ENCODE peak calls at places on chromosomes 16 and 17, in six cellular contexts. S is left lung, N is right lobe of liver, W is heart left ventricle, P is Panc1, E is GM12878. Q is an unnamed sample. For H3K36me3 and H3K27me3, the result is how much of the 10 kb centered on the place peaks cover.

GRCh38 chr17:17020821-17021193 is 21.4 kb upstream of the MPRIP start:
- ATAC-seq in E (no peak), N (no peak), S (no peak), P (no peak), W (no peak), Q (no peak)

GRCh38 chr16:10967981-10968380 is 23.6 kb downstream of the CLEC16A start:
- ATAC-seq in W (peak), N (no peak), E (no peak), S (no peak), P (no peak), Q (no peak)

GRCh38 chr17:68346448-68346847 is 55.2 kb downstream of the ARSG start:
- ATAC-seq in E (peak), W (no peak), P (no peak), S (peak), N (peak), Q (no peak)

GRCh38 chr16:30437511-30438046 is 7.7 kb upstream of the DCTPP1 start:
- ATAC-seq in S (peak), P (peak), N (peak), W (no peak), E (no peak), Q (no peak)

GRCh38 chr17:64413505-64413904 is 22.8 kb upstream of the PECAM1 start:
- ATAC-seq in W (no peak), P (no peak), E (peak), N (peak), S (peak), Q (no peak)

GRCh38 chr16:14399397-14400284 is 230.4 kb downstream of the PARN start:
- ATAC-seq in S (peak), N (peak), W (peak), E (peak), P (peak), Q (peak)

GRCh38 chr17:15965510-15965909 is 20.6 kb downstream of the ADORA2B start:
- ATAC-seq in W (no peak), P (no peak), E (peak), N (no peak), S (no peak), Q (no peak)

GRCh38 chr17:64635647-64636305 is 26.3 kb downstream of the SMURF2 start:
- ATAC-seq in E (peak), W (no peak), S (peak), P (no peak), N (no peak), Q (no peak)

GRCh38 chr17:33225509-33225908 is 67.6 kb downstream of the ASIC2 start:
- ATAC-seq in P (peak), N (peak), W (no peak), E (no peak), S (no peak), Q (no peak)

GRCh38 chr16:73275448-73275847 is 227.5 kb upstream of the ZFHX3 start:
- ATAC-seq in S (no peak), P (no peak), E (no peak), W (no peak), N (no peak), Q (no peak)

GRCh38 chr16:53052519-53053501 is at the start of gene CHD9NB:
- ATAC-seq in P (peak), N (peak), S (peak), W (no peak), E (peak), Q (peak)

GRCh38 chr17:78883090-78883532 is 19.9 kb downstream of the CEP295NL start:
- ATAC-seq in E (peak), N (peak), W (peak), P (peak), S (peak), Q (peak)

GRCh38 chr16:49821156-49821555 is 34.8 kb downstream of the ZNF423 start:
- ATAC-seq in E (no peak), W (no peak), P (no peak), N (no peak), S (no peak), Q (no peak)

GRCh38 chr16:53882310-53882709 is 178.4 kb downstream of the FTO start:
- ATAC-seq in E (no peak), S (no peak), W (no peak), N (no peak), P (no peak), Q (no peak)

GRCh38 chr16:29700253-29700987 is 21.4 kb downstream of the QPRT start:
- ATAC-seq in S (peak), P (peak), E (peak), W (peak), N (peak), Q (peak)

GRCh38 chr16:50742521-50743150 is 750 bp downstream of the CYLD start:
- ATAC-seq in N (peak), W (no peak), S (no peak), P (no peak), E (peak), Q (no peak)

GRCh38 chr17:1271020-1271423 is 778 bp downstream of the BHLHA9 start:
- ATAC-seq in W (no peak), S (no peak), E (no peak), N (no peak), P (no peak), Q (no peak)

GRCh38 chr16:14669776-14670175 is 24.3 kb downstream of the PLA2G10 start:
- ATAC-seq in W (no peak), N (peak), P (peak), S (peak), E (no peak), Q (no peak)

GRCh38 chr17:21249911-21250703 is 3.1 kb downstream of the NATD1 start:
- ATAC-seq in E (peak), S (no peak), P (no peak), W (no peak), N (no peak), Q (no peak)

GRCh38 chr17:71055128-71055527 is 885.8 kb downstream of the KCNJ2 start:
- ATAC-seq in W (no peak), P (no peak), E (no peak), S (no peak), N (no peak), Q (no peak)

GRCh38 chr17:28759296-28759865 is 15.6 kb downstream of the TRAF4 start:
- ATAC-seq in W (no peak), S (no peak), P (no peak), N (no peak), E (no peak), Q (no peak)

GRCh38 chr16:30546115-30546514 is 11.5 kb upstream of the ZNF747 start:
- ATAC-seq in N (peak), E (no peak), S (peak), P (no peak), W (no peak), Q (no peak)

GRCh38 chr17:32565401-32565800 is 78.6 kb downstream of the CDK5R1 start:
- ATAC-seq in S (no peak), P (no peak), W (no peak), N (no peak), E (no peak), Q (no peak)

DNA sequence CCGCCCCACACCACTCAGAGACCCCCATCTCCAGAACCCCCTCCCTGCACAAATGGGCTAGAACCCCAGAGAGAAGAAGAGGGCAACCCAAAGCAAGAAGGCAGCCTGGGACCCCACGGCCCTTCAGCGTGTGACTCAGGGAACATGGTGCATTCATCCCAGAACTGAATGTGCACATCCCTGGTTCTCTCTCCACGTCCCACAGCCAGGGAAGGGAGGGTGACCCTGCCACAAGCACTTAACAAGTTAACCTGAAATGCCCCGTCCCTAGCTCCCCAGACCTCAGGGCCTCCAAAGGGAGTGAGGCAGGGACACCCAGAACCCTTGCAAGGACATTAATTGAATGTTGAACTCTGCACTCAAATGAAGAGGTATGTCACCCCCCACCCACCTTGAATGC is 202.5 kb upstream of the TNRC6C start:
- ATAC-seq in P (no peak), S (no peak), E (no peak), W (no peak), N (no peak), Q (no peak)
- H3K36me3 ChIP-seq in P (under half), S (under half), E (under half), W (under half), N (under half), Q (under half)

DNA sequence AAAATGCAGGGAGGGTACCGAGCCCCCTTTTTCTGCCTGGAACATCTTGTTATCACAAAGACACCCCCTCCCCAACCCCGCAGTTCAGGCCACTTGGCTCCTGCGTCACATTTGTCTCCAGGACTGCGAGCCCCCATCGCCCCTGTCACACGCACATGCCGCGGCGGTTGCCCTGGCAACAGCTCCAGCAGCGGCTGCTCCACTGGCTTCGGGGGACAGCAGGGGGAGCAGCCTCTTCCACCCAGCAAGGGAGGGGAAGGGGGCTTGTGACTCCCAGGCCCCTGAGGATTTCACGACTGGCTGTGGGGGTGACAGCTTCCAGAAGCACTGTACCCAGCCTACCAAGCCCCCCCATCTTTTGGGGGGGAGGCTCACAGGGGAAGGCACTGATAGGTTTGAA is 2.6 kb downstream of the BAIAP3 start:
- ATAC-seq in W (no peak), S (no peak), P (no peak), E (no peak), N (no peak), Q (no peak)
- H3K27me3 ChIP-seq in W (under half), S (under half), P (under half), E (under half), N (under half), Q (half or more)

GRCh38 chr16:27272076-27272475 is 3.5 kb upstream of the NSMCE1 start:
- ATAC-seq in S (no peak), P (no peak), N (no peak), W (no peak), E (no peak), Q (no peak)

GRCh38 chr16:27275394-27275793 is 6.8 kb upstream of the NSMCE1 start:
- ATAC-seq in N (no peak), S (no peak), E (peak), W (no peak), P (no peak), Q (no peak)

GRCh38 chr16:27273670-27274522 is 5.3 kb upstream of the NSMCE1 start:
- ATAC-seq in P (no peak), N (peak), W (no peak), E (peak), S (no peak), Q (no peak)

GRCh38 chr16:27270389-27270788 is 1.8 kb upstream of the NSMCE1 start:
- ATAC-seq in W (no peak), E (no peak), P (no peak), S (no peak), N (no peak), Q (no peak)

GRCh38 chr16:27273330-27273669 is 4.7 kb upstream of the NSMCE1 start:
- ATAC-seq in E (no peak), N (no peak), P (no peak), W (no peak), S (no peak), Q (no peak)
- H3K27ac ChIP-seq in E (no peak), N (no peak), P (no peak), W (peak), S (no peak), Q (no peak)

GRCh38 chr17:40019140-40019991 is 4.1 kb downstream of the CSF3 start:
- ATAC-seq in S (no peak), E (no peak), P (peak), W (no peak), N (peak), Q (peak)

GRCh38 chr17:40022961-40023541 is 7.8 kb downstream of the CSF3 start:
- ATAC-seq in S (peak), W (no peak), P (no peak), N (no peak), E (no peak), Q (no peak)

GRCh38 chr17:40020146-40020545 is 4.9 kb downstream of the CSF3 start:
- ATAC-seq in N (no peak), W (no peak), S (no peak), E (no peak), P (no peak), Q (no peak)

GRCh38 chr17:40022497-40022896 is 7.3 kb downstream of the CSF3 start:
- ATAC-seq in P (no peak), E (no peak), N (no peak), S (no peak), W (no peak), Q (no peak)

DNA sequence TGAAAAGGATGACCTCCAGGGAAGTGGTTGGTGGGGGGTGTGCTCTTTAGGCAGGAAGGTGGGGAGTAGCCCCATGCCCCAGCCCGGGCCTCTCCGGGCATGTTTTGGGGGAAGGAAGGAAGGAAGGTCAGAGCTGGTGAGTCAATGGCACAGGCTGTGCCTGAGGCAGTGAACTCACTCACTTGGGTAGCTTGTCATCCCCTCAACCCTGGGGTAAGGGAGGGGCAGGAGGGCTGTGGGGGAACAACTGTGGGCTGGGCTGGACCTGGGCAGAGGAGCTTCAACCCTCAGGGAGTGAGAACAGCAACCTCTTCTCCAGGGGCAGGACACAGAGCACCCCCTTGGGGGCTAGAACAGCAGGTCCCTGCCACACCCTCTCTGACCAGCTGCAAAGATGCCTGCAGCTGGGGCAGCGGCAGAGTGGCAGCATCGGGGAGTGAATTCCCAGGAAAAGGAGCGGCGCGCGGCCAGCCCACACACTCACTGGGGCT is 6.3 kb downstream of the CSF3 start:
- ATAC-seq in E (no peak), W (no peak), S (no peak), N (no peak), P (peak), Q (peak)
- H3K36me3 ChIP-seq in E (under half), W (under half), S (under half), N (under half), P (under half), Q (under half)

GRCh38 chr17:74855323-74855722 is 4.4 kb downstream of the GRIN2C start:
- ATAC-seq in W (no peak), N (no peak), E (no peak), P (no peak), S (no peak), Q (no peak)
- H3K27me3 ChIP-seq in W (half or more), N (under half), E (under half), P (under half), S (half or more), Q (half or more)

GRCh38 chr17:66548158-66548557 is 245.7 kb downstream of the PRKCA start:
- ATAC-seq in P (no peak), W (no peak), E (no peak), S (peak), N (peak), Q (no peak)

GRCh38 chr17:66549312-66549705 is 246.9 kb downstream of the PRKCA start:
- ATAC-seq in P (peak), W (no peak), S (no peak), N (no peak), E (no peak), Q (no peak)

GRCh38 chr17:66547170-66547865 is 244.9 kb downstream of the PRKCA start:
- ATAC-seq in N (peak), P (no peak), E (peak), W (no peak), S (peak), Q (no peak)

GRCh38 chr17:66549731-66550207 is 247.4 kb downstream of the PRKCA start:
- ATAC-seq in W (no peak), N (no peak), S (no peak), E (no peak), P (peak), Q (no peak)

DNA sequence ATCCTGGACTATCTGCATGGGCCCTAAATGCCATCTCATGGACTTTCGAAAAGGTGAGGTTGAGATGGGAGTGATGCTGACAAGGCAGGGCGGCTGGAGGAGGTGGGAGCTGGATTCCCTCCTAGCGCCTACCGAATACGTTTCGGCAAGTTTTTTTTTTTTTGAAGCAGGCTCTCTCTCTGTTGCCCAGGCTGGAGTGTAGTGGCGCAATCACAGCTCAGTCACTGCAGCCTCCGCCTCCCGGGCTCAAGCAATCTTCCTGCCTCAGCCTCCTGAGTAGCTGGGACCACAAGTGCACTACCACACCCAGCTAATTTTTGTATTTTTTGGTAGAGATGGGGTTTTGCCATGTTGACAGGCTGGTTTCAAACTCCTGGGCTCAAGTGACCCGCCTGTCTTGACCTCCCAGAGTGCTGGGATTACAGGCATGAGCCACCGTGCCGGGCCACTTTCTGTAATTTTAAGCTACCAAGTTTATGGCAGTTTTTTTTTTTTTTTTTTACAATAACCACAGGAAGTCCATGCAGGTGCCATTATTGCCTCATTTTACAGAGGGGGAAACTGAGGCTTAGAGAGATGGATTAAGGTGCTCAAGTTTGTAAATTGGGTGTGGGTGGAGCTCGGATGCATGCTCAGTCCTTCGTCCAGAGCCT is 246.4 kb downstream of the PRKCA start:
- ATAC-seq in W (no peak), N (peak), E (no peak), S (peak), P (no peak), Q (no peak)
- H3K27ac ChIP-seq in W (no peak), N (no peak), E (no peak), S (no peak), P (peak), Q (no peak)

GRCh38 chr17:48575066-48575582 is 3.0 kb downstream of the HOXB4 start:
- ATAC-seq in W (no peak), E (no peak), S (no peak), N (no peak), P (no peak), Q (no peak)
- H3K36me3 ChIP-seq in W (under half), E (under half), S (under half), N (under half), P (under half), Q (under half)

GRCh38 chr17:77049440-77049839 is 91.3 kb upstream of the SEC14L1 start:
- ATAC-seq in S (peak), W (no peak), P (no peak), N (no peak), E (no peak), Q (no peak)
- H3K27me3 ChIP-seq in S (under half), W (half or more), P (under half), N (under half), E (under half), Q (half or more)

Q was measured in gastroesophageal sphincter.